ENCODE peak calls at places on chromosomes 12 and 14, in ten cellular contexts. One of them, this sample, is unnamed.
A peak's percentile ranks its signal among the peaks of the same experiment; 100 is the strongest.

GRCh38 chr14:23578560-23579310 is at the start of gene JPH4:
- DNase-seq in thoracic aorta: no peak
- DNase-seq in left cardiac atrium: no peak
- DNase-seq in kidney epithelial cell: no peak
- DNase-seq in EL: peak; percentile 31
- DNase-seq in GM13977: no peak
- DNase-seq in HAP-1: no peak
- DNase-seq in left lobe of liver: peak; percentile 28
- DNase-seq in PC-3: no peak
- DNase-seq in AG08395: no peak
- DNase-seq in this sample: no peak

GRCh38 chr12:68932701-68933563 is at the start of gene CPM:
- DNase-seq in left lobe of liver: peak; percentile 91
- DNase-seq in thoracic aorta: no peak
- DNase-seq in PC-3: peak; percentile 72
- DNase-seq in kidney epithelial cell: peak; percentile 18
- DNase-seq in AG08395: peak; percentile 77
- DNase-seq in HAP-1: peak; percentile 27
- DNase-seq in EL: peak; percentile 66
- DNase-seq in GM13977: peak; percentile 77
- DNase-seq in left cardiac atrium: peak; percentile 75
- DNase-seq in this sample: no peak

GRCh38 chr12:24198936-24199644 is 249.6 kb upstream of the SOX5 start:
- DNase-seq in left lobe of liver: no peak
- DNase-seq in EL: no peak
- DNase-seq in PC-3: no peak
- DNase-seq in kidney epithelial cell: no peak
- DNase-seq in thoracic aorta: no peak
- DNase-seq in HAP-1: no peak
- DNase-seq in left cardiac atrium: no peak
- DNase-seq in GM13977: no peak
- DNase-seq in AG08395: no peak
- DNase-seq in this sample: no peak

GRCh38 chr12:92629349-92630065 is 73.3 kb upstream of the PLEKHG7 start:
- DNase-seq in left lobe of liver: no peak
- DNase-seq in kidney epithelial cell: peak; percentile 55
- DNase-seq in AG08395: no peak
- DNase-seq in thoracic aorta: no peak
- DNase-seq in EL: peak; percentile 25
- DNase-seq in PC-3: no peak
- DNase-seq in HAP-1: no peak
- DNase-seq in GM13977: no peak
- DNase-seq in left cardiac atrium: no peak
- DNase-seq in this sample: no peak

GRCh38 chr14:81068384-81068783 is 113.0 kb downstream of the TSHR start:
- DNase-seq in left cardiac atrium: no peak
- DNase-seq in kidney epithelial cell: no peak
- DNase-seq in GM13977: no peak
- DNase-seq in thoracic aorta: no peak
- DNase-seq in PC-3: no peak
- DNase-seq in AG08395: no peak
- DNase-seq in HAP-1: no peak
- DNase-seq in left lobe of liver: no peak
- DNase-seq in EL: no peak
- DNase-seq in this sample: no peak

GRCh38 chr12:20492251-20492728 is 124.0 kb downstream of the PDE3A start:
- DNase-seq in EL: peak; percentile 81
- DNase-seq in PC-3: peak; percentile 28
- DNase-seq in left lobe of liver: no peak
- DNase-seq in AG08395: no peak
- DNase-seq in thoracic aorta: peak; percentile 31
- DNase-seq in GM13977: no peak
- DNase-seq in kidney epithelial cell: peak; percentile 7
- DNase-seq in left cardiac atrium: no peak
- DNase-seq in HAP-1: no peak
- DNase-seq in this sample: no peak

GRCh38 chr12:66403746-66404145 is 101.5 kb downstream of the HELB start:
- DNase-seq in left cardiac atrium: no peak
- DNase-seq in left lobe of liver: no peak
- DNase-seq in kidney epithelial cell: no peak
- DNase-seq in GM13977: no peak
- DNase-seq in HAP-1: no peak
- DNase-seq in PC-3: peak; percentile 52
- DNase-seq in AG08395: no peak
- DNase-seq in EL: no peak
- DNase-seq in thoracic aorta: no peak
- DNase-seq in this sample: no peak

GRCh38 chr12:42666671-42667243 is 77.2 kb upstream of the PRICKLE1 start:
- DNase-seq in left lobe of liver: no peak
- DNase-seq in kidney epithelial cell: no peak
- DNase-seq in HAP-1: no peak
- DNase-seq in EL: no peak
- DNase-seq in AG08395: no peak
- DNase-seq in left cardiac atrium: no peak
- DNase-seq in PC-3: peak; percentile 74
- DNase-seq in GM13977: no peak
- DNase-seq in thoracic aorta: no peak
- DNase-seq in this sample: no peak

GRCh38 chr12:124007810-124008570 is 35.0 kb downstream of the ZNF664 start:
- DNase-seq in HAP-1: no peak
- DNase-seq in PC-3: no peak
- DNase-seq in thoracic aorta: no peak
- DNase-seq in GM13977: no peak
- DNase-seq in left cardiac atrium: no peak
- DNase-seq in left lobe of liver: peak; percentile 82
- DNase-seq in kidney epithelial cell: no peak
- DNase-seq in AG08395: no peak
- DNase-seq in EL: no peak
- DNase-seq in this sample: no peak

GRCh38 chr12:6195665-6196535 is 4.3 kb upstream of the CD9 start:
- DNase-seq in kidney epithelial cell: no peak
- DNase-seq in HAP-1: peak; percentile 82
- DNase-seq in AG08395: peak; percentile 96
- DNase-seq in EL: peak; percentile 87
- DNase-seq in PC-3: peak; percentile 93
- DNase-seq in thoracic aorta: peak; percentile 68
- DNase-seq in GM13977: peak; percentile 92
- DNase-seq in left lobe of liver: peak; percentile 90
- DNase-seq in left cardiac atrium: peak; percentile 86
- DNase-seq in this sample: peak; percentile 88

GRCh38 chr14:20116748-20117147 is 6.2 kb downstream of the OR4K17 start:
- DNase-seq in PC-3: no peak
- DNase-seq in GM13977: no peak
- DNase-seq in left lobe of liver: no peak
- DNase-seq in HAP-1: no peak
- DNase-seq in thoracic aorta: no peak
- DNase-seq in left cardiac atrium: no peak
- DNase-seq in EL: no peak
- DNase-seq in AG08395: no peak
- DNase-seq in kidney epithelial cell: no peak
- DNase-seq in this sample: no peak

GRCh38 chr14:99393059-99393655 is 87.5 kb downstream of the SETD3 start:
- DNase-seq in PC-3: peak; percentile 64
- DNase-seq in left lobe of liver: no peak
- DNase-seq in EL: peak; percentile 46
- DNase-seq in left cardiac atrium: no peak
- DNase-seq in thoracic aorta: no peak
- DNase-seq in AG08395: peak; percentile 39
- DNase-seq in GM13977: peak; percentile 67
- DNase-seq in HAP-1: peak; percentile 57
- DNase-seq in kidney epithelial cell: no peak
- DNase-seq in this sample: no peak

GRCh38 chr14:25884657-25885056 is 713.2 kb downstream of the NOVA1 start:
- DNase-seq in thoracic aorta: no peak
- DNase-seq in PC-3: no peak
- DNase-seq in HAP-1: no peak
- DNase-seq in GM13977: no peak
- DNase-seq in AG08395: no peak
- DNase-seq in EL: no peak
- DNase-seq in left lobe of liver: no peak
- DNase-seq in kidney epithelial cell: no peak
- DNase-seq in left cardiac atrium: no peak
- DNase-seq in this sample: no peak

GRCh38 chr14:95463173-95463901 is 53.1 kb downstream of the SYNE3 start:
- DNase-seq in PC-3: no peak
- DNase-seq in left cardiac atrium: no peak
- DNase-seq in thoracic aorta: no peak
- DNase-seq in GM13977: no peak
- DNase-seq in EL: no peak
- DNase-seq in AG08395: no peak
- DNase-seq in kidney epithelial cell: no peak
- DNase-seq in left lobe of liver: no peak
- DNase-seq in HAP-1: no peak
- DNase-seq in this sample: no peak

GRCh38 chr12:31315089-31315725 is 10.7 kb downstream of the SINHCAF start:
- DNase-seq in left cardiac atrium: no peak
- DNase-seq in left lobe of liver: no peak
- DNase-seq in kidney epithelial cell: no peak
- DNase-seq in PC-3: no peak
- DNase-seq in GM13977: no peak
- DNase-seq in HAP-1: no peak
- DNase-seq in thoracic aorta: no peak
- DNase-seq in EL: no peak
- DNase-seq in AG08395: no peak
- DNase-seq in this sample: no peak

GRCh38 chr14:28652782-28653181 is 113.8 kb upstream of the FOXG1 start:
- DNase-seq in PC-3: peak; percentile 96
- DNase-seq in kidney epithelial cell: no peak
- DNase-seq in left lobe of liver: no peak
- DNase-seq in thoracic aorta: no peak
- DNase-seq in HAP-1: peak; percentile 66
- DNase-seq in AG08395: no peak
- DNase-seq in left cardiac atrium: no peak
- DNase-seq in GM13977: no peak
- DNase-seq in EL: peak; percentile 14
- DNase-seq in this sample: no peak

GRCh38 chr12:59322473-59322872 is 273.4 kb upstream of the SLC16A7 start:
- DNase-seq in EL: no peak
- DNase-seq in left cardiac atrium: no peak
- DNase-seq in AG08395: no peak
- DNase-seq in HAP-1: no peak
- DNase-seq in GM13977: no peak
- DNase-seq in thoracic aorta: no peak
- DNase-seq in left lobe of liver: no peak
- DNase-seq in kidney epithelial cell: no peak
- DNase-seq in PC-3: no peak
- DNase-seq in this sample: no peak

GRCh38 chr12:68812553-68813241 is 4.7 kb downstream of the MDM2 start:
- DNase-seq in PC-3: no peak
- DNase-seq in HAP-1: no peak
- DNase-seq in left cardiac atrium: no peak
- DNase-seq in AG08395: no peak
- DNase-seq in thoracic aorta: no peak
- DNase-seq in kidney epithelial cell: no peak
- DNase-seq in GM13977: no peak
- DNase-seq in left lobe of liver: no peak
- DNase-seq in EL: no peak
- DNase-seq in this sample: no peak

GRCh38 chr12:124833693-124834122 is 30.0 kb downstream of the SCARB1 start:
- DNase-seq in kidney epithelial cell: no peak
- DNase-seq in left cardiac atrium: peak; percentile 47
- DNase-seq in GM13977: no peak
- DNase-seq in EL: no peak
- DNase-seq in left lobe of liver: no peak
- DNase-seq in AG08395: no peak
- DNase-seq in HAP-1: no peak
- DNase-seq in thoracic aorta: no peak
- DNase-seq in PC-3: no peak
- DNase-seq in this sample: no peak

GRCh38 chr12:5560242-5560641 is 128.3 kb downstream of the NTF3 start:
- DNase-seq in left lobe of liver: no peak
- DNase-seq in kidney epithelial cell: no peak
- DNase-seq in PC-3: no peak
- DNase-seq in left cardiac atrium: no peak
- DNase-seq in GM13977: no peak
- DNase-seq in HAP-1: no peak
- DNase-seq in thoracic aorta: no peak
- DNase-seq in AG08395: no peak
- DNase-seq in EL: no peak
- DNase-seq in this sample: no peak

GRCh38 chr12:45774508-45775162 is 45.1 kb downstream of the ARID2 start:
- DNase-seq in left cardiac atrium: no peak
- DNase-seq in left lobe of liver: no peak
- DNase-seq in thoracic aorta: no peak
- DNase-seq in HAP-1: no peak
- DNase-seq in EL: no peak
- DNase-seq in AG08395: no peak
- DNase-seq in GM13977: no peak
- DNase-seq in PC-3: no peak
- DNase-seq in kidney epithelial cell: no peak
- DNase-seq in this sample: no peak